ENCODE peak calls at places on chromosomes 5 and 9, in six cellular contexts. L, Z, D, O, A and R are unnamed samples.

GRCh38 chr5:39164016-39164415 is 55.3 kb downstream of the FYB1 start:
- DNase-seq in O (no peak), Z (no peak), D (no peak), A (no peak), L (no peak), R (no peak)

GRCh38 chr9:26166537-26166936 is 488.3 kb upstream of the TUSC1 start:
- DNase-seq in Z (no peak), D (no peak), A (no peak), O (no peak), L (no peak), R (no peak)

GRCh38 chr5:77991084-77991483 is 214.9 kb upstream of the TBCA start:
- DNase-seq in D (no peak), O (no peak), Z (no peak), A (no peak), L (no peak), R (no peak)

GRCh38 chr9:123003467-123003866 is 30.0 kb upstream of the GPR21 start:
- DNase-seq in O (peak), Z (no peak), L (peak), A (no peak), D (no peak), R (peak)

GRCh38 chr5:117299940-117300339 is 725.3 kb upstream of the SEMA6A start:
- DNase-seq in A (no peak), D (no peak), Z (no peak), O (no peak), L (no peak), R (no peak)

GRCh38 chr9:38685535-38685934 is 34.4 kb downstream of the FAM240B start:
- DNase-seq in Z (no peak), A (no peak), O (no peak), D (no peak), L (no peak), R (no peak)

GRCh38 chr5:79201206-79201605 is 34.7 kb upstream of the JMY start:
- DNase-seq in L (no peak), O (no peak), Z (no peak), D (no peak), A (no peak), R (no peak)

GRCh38 chr5:73960023-73960422 is 334.0 kb downstream of the ARHGEF28 start:
- DNase-seq in D (no peak), L (no peak), O (no peak), Z (no peak), A (no peak), R (no peak)

GRCh38 chr5:14671414-14671813 is 6.9 kb downstream of the OTULIN start:
- DNase-seq in Z (no peak), D (no peak), O (no peak), L (no peak), A (no peak), R (peak)

GRCh38 chr9:70761139-70761538 is 346.7 kb upstream of the KLF9 start:
- DNase-seq in A (no peak), D (no peak), O (no peak), L (peak), Z (no peak), R (no peak)

GRCh38 chr5:52989781-52990530 is 804 bp downstream of the ITGA2 start:
- DNase-seq in O (peak), Z (no peak), A (peak), D (no peak), L (peak), R (peak)

GRCh38 chr5:38113456-38113855 is 144.9 kb upstream of the EGFLAM start:
- DNase-seq in A (no peak), Z (no peak), D (no peak), L (no peak), O (no peak), R (no peak)

GRCh38 chr9:114395196-114395595 is 7.4 kb upstream of the AKNA start:
- DNase-seq in L (no peak), Z (no peak), A (no peak), D (no peak), O (no peak), R (no peak)

GRCh38 chr5:17217421-17218352 is at the start of gene BASP1:
- DNase-seq in D (no peak), L (peak), O (peak), A (peak), Z (no peak), R (peak)

GRCh38 chr5:51378778-51379652 is 4.2 kb upstream of the ISL1 start:
- DNase-seq in L (no peak), D (no peak), Z (no peak), A (no peak), O (no peak), R (no peak)

GRCh38 chr9:84823426-84824271 is 154.1 kb downstream of the NTRK2 start:
- DNase-seq in L (peak), Z (peak), O (no peak), A (peak), D (no peak), R (peak)

GRCh38 chr9:69283003-69283402 is 42.0 kb upstream of the ENTREP1 start:
- DNase-seq in O (no peak), D (no peak), L (no peak), A (no peak), Z (no peak), R (no peak)

GRCh38 chr5:95818181-95819147 is 4.1 kb downstream of the GLRX start:
- DNase-seq in A (no peak), D (no peak), O (no peak), Z (no peak), L (no peak), R (no peak)

GRCh38 chr5:81213070-81213469 is 20.1 kb upstream of the CKMT2 start:
- DNase-seq in A (no peak), Z (no peak), L (no peak), O (no peak), D (no peak), R (no peak)

GRCh38 chr5:181088289-181088688 is 42.7 kb downstream of the OR2V1 start:
- DNase-seq in D (no peak), O (no peak), Z (no peak), A (no peak), L (no peak), R (no peak)
- TF ChIP-seq CTCF in D (no peak), O (peak), Z (peak), A (no peak), L (peak), R (peak)

DNA sequence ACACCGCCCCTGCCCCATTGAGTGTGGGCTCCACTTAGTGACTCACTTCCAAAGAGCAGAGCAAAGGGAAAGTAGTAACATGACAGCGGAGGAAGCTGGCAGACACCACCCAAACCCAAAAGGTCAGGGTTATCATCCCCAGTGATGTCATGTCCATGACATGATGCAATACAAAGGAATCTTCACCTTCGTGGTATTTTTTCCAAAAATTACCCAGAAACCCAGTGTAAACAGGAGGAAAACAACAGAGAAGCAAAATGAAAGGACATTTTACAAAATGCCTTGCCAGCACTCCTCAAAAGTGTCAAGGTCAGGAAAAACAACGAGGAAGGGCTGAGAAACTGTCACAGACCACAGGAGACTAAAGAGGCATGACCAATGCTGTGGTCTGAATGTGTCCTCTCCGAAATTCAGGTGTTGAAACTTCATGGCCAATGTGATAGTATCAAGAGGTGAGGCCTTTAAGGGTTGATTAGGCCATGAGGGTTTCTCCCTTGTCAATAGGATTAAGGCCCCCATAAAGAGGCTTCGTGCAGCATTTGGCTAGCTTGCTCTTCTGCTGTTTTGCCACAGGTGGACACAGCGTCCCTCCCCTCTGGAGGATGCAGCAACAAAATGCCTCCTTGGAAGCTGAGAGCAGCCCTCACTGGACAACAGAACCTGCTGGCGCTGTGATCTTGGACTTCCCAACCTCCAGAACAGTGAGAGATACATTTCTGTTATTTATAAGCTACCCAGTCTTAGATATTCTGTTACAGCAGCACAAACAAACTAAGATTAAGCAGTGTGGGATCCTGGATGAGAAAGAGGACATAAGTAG is 30.5 kb upstream of the MED10 start:
- DNase-seq in D (no peak), A (no peak), O (no peak), L (peak), Z (no peak), R (peak)
- H3K4me3 ChIP-seq in D (no peak), A (no peak), O (no peak), L (no peak), Z (no peak), R (no peak)

GRCh38 chr9:121463026-121463827 is 36.4 kb downstream of the GGTA1 start:
- DNase-seq in A (peak), Z (no peak), L (peak), O (no peak), D (peak), R (peak)
- TF ChIP-seq CTCF in A (peak), Z (peak), L (peak), O (peak), D (peak), R (peak)

GRCh38 chr9:89710689-89711088 is 105.9 kb downstream of the GADD45G start:
- DNase-seq in D (no peak), L (peak), O (peak), A (peak), Z (no peak), R (peak)

GRCh38 chr9:89714316-89714715 is 109.5 kb downstream of the GADD45G start:
- DNase-seq in A (no peak), O (peak), Z (no peak), D (no peak), L (no peak), R (no peak)

GRCh38 chr9:89712285-89712684 is 107.5 kb downstream of the GADD45G start:
- DNase-seq in Z (no peak), O (no peak), A (no peak), D (no peak), L (no peak), R (no peak)

GRCh38 chr9:89715318-89715858 is 110.6 kb downstream of the GADD45G start:
- DNase-seq in L (no peak), A (no peak), Z (no peak), O (no peak), D (no peak), R (no peak)

GRCh38 chr9:89711866-89712265 is 107.1 kb downstream of the GADD45G start:
- DNase-seq in A (no peak), D (no peak), O (no peak), L (no peak), Z (no peak), R (no peak)
- H3K4me3 ChIP-seq in A (no peak), D (no peak), O (no peak), L (no peak), Z (no peak), R (no peak)

DNA sequence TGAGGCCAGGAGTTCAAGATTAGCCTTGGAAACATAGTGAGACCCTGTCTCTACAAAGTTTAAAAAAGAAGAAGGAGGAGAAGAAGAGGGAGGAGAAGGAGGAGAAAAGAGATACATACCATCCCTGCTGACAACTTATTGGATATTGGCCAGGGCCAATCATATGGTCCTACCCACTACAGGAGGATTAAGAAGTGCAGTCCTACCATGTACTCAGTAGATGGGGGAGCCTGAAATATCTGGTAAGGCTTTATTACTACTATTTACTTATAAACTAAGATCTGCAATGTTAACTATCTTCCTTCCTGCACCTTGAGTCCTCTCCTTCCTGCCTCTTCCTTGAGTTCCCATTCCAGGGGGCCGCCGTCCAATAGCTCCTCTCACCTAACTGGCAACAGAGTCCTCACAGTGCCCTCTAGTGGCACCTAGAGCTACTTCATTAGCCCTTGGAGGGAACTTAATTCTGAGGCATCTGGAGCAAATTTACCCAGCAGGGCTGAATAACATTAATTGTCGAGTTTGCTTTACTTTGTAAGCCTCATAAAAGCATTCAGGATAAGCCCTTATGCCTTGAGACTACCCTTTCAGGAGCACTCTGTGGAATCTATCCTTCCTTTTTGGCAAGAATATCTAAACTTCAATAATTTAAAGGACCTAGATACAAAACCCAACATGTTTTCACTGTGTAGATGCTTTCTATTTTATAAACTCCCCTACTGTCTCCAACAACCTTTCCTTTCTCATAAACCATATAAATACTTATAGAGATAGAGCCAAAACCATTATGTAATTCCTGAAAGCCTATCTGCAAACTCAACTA is 39.1 kb upstream of the RANBP6 start:
- DNase-seq in A (peak), L (peak), Z (no peak), O (peak), D (no peak), R (peak)
- TF ChIP-seq CTCF in A (peak), L (peak), Z (peak), O (peak), D (peak), R (peak)

GRCh38 chr5:173237821-173238220 is 2.8 kb upstream of the NKX2-5 start:
- DNase-seq in O (peak), D (no peak), Z (no peak), A (no peak), L (no peak), R (no peak)
- H3K4me3 ChIP-seq in O (no peak), D (peak), Z (no peak), A (no peak), L (no peak), R (no peak)

GRCh38 chr9:5610491-5610890 is 18.4 kb upstream of the RIC1 start:
- DNase-seq in O (no peak), D (no peak), Z (no peak), L (no peak), A (no peak), R (no peak)
- TF ChIP-seq CTCF in O (no peak), D (no peak), Z (no peak), L (no peak), A (no peak), R (no peak)